ENCODE peak calls at places on chromosomes 11 and 22, in five cellular contexts. X is NT2/D1, G is GM12878, F is HepG2, H is H1. V is an unnamed sample.

GRCh38 chr11:133570376-133570775 is 38.1 kb upstream of the OPCML start:
- DNase-seq in X (no peak), G (no peak), F (no peak), H (no peak), V (no peak)

GRCh38 chr11:2150206-2150847 is 10.7 kb downstream of the INS start:
- DNase-seq in X (peak), H (no peak), G (no peak), F (peak), V (peak)

GRCh38 chr11:67120881-67121710 is 2.0 kb downstream of the KDM2A start:
- DNase-seq in X (no peak), F (no peak), G (peak), H (no peak), V (no peak)

GRCh38 chr11:69804769-69805508 is 14.3 kb downstream of the FGF3 start:
- DNase-seq in G (no peak), F (no peak), H (no peak), X (no peak), V (no peak)

GRCh38 chr11:19715373-19715772 is 2.7 kb downstream of the NAV2 start:
- DNase-seq in X (no peak), G (no peak), H (no peak), F (no peak), V (no peak)

GRCh38 chr22:48204296-48204695 is 1441.8 kb downstream of the TBC1D22A start:
- DNase-seq in F (no peak), X (no peak), G (no peak), H (peak), V (no peak)

GRCh38 chr11:129209891-129210830 is 18.0 kb upstream of the ARHGAP32 start:
- DNase-seq in F (no peak), X (no peak), H (no peak), G (no peak), V (no peak)

GRCh38 chr22:39219071-39220050 is 25.4 kb downstream of the PDGFB start:
- DNase-seq in G (no peak), H (peak), F (no peak), X (no peak), V (no peak)

GRCh38 chr11:74057251-74058151 is 48.6 kb upstream of the UCP3 start:
- DNase-seq in G (no peak), F (peak), H (no peak), X (no peak), V (no peak)

GRCh38 chr22:19961868-19962245 is 20.2 kb upstream of the TXNRD2 start:
- DNase-seq in G (no peak), H (no peak), F (no peak), X (no peak), V (no peak)

GRCh38 chr22:19963863-19964642 is 22.4 kb upstream of the TXNRD2 start:
- DNase-seq in X (no peak), F (no peak), H (no peak), G (no peak), V (no peak)

GRCh38 chr22:19962246-19962908 is 20.8 kb upstream of the TXNRD2 start:
- DNase-seq in F (peak), H (peak), X (peak), G (no peak), V (peak)

GRCh38 chr22:19964701-19965386 is 23.2 kb upstream of the TXNRD2 start:
- DNase-seq in H (no peak), G (no peak), X (no peak), F (no peak), V (no peak)

GRCh38 chr22:19962909-19963806 is 21.5 kb upstream of the TXNRD2 start:
- DNase-seq in H (peak), X (no peak), F (peak), G (no peak), V (no peak)
- TF ChIP-seq SUZ12 in H (no peak), X (no peak), F (no peak), G (no peak), V (no peak)

DNA sequence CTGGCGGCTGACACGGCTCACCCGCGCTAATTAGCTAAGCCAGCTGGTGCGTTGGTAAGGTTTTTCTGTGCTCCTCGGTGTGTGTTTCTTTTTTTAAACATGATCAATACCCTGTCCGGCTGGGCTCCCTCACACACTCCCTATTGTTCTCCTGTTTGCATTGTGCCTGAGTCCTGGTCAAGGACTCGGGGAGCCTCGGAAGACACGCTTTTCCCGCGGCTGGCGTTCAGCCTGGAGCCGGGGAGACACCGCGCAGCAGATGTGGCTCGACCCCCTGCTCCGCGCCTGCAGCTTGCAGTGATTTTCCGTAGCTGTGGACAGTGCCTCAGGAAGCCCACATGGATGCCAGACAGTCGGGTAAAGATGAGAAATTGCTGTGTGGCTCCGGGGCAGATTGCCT is 454.9 kb upstream of the CADM1 start:
- DNase-seq in F (peak), X (no peak), G (no peak), H (no peak), V (no peak)
- TF ChIP-seq SUZ12 in F (no peak), X (no peak), G (no peak), H (no peak), V (no peak)

DNA sequence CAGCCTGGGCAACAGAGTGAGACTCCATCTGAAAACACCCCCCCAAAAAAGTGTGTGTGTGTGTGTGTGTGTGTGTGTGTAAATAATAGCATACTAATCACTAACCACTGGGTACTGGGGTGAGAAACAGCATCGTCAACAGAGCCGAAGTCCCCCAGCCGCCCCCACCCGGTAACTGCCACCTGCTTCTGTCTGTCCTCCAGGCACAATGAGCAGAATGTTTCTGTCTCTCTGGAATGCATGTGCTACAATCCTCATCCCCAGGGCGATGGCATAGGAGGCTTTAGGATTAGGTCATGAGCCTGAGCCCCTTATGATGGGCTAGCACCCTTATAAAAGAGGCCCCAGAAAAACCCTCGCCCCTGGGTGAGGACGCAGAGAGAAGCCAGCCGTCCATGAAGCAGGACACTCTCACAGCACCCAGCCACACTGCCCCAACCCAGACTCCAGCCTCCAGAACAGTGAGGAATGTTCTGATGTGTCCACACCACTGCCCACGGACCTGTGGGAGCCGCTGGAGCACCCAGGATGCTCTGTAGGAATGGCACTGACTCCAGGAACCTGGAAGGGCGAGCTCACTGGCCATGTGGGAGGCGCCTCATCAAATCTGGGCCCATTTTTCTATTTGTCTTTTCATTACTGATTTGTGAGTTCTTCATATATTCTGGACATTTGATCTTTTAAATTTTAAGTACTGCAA is 9.9 kb downstream of the TTLL8 start:
- DNase-seq in F (no peak), X (no peak), H (no peak), G (no peak), V (no peak)
- TF ChIP-seq SUZ12 in F (no peak), X (no peak), H (no peak), G (no peak), V (no peak)

GRCh38 chr22:30609260-30610185 is 2.5 kb downstream of the TCN2 start:
- DNase-seq in H (no peak), X (no peak), G (peak), F (no peak), V (no peak)
- TF ChIP-seq SUZ12 in H (no peak), X (no peak), G (no peak), F (no peak), V (no peak)

GRCh38 chr11:72141066-72141465 is 5.5 kb downstream of the FOLR3 start:
- DNase-seq in H (no peak), F (no peak), X (no peak), G (no peak), V (no peak)
- TF ChIP-seq SUZ12 in H (no peak), F (no peak), X (no peak), G (no peak), V (no peak)

V was measured in HEK293T.